ENCODE peak calls at places on chromosomes 7 and 10, in eight cellular contexts. D is NCI-H1105; G is RCC 7860; R is RKO; F is testis; Z is CD8-positive, alpha-beta memory T cell; P is cardiac muscle cell; O is H1. X is an unnamed sample.

GRCh38 chr10:29127037-29127436 is 161.8 kb upstream of the LYZL1 start:
- DNase-seq in O (no peak), G (no peak), R (no peak), D (no peak), P (no peak), F (no peak), Z (no peak), X (no peak)

GRCh38 chr10:59830601-59831259 is 75.6 kb downstream of the CCDC6 start:
- DNase-seq in G (peak), Z (no peak), R (peak), F (peak), P (peak), D (no peak), O (peak), X (peak)

GRCh38 chr7:20216637-20217036 is 547 bp downstream of the MACC1 start:
- DNase-seq in O (no peak), P (no peak), F (no peak), G (no peak), D (no peak), Z (no peak), R (no peak), X (no peak)

GRCh38 chr7:137402535-137403258 is 59.2 kb upstream of the PTN start:
- DNase-seq in Z (no peak), G (no peak), F (no peak), D (no peak), R (no peak), P (no peak), O (peak), X (no peak)

GRCh38 chr7:31517103-31517502 is 3.2 kb downstream of the ITPRID1 start:
- DNase-seq in F (peak), D (no peak), P (no peak), O (no peak), Z (no peak), G (no peak), R (no peak), X (no peak)

GRCh38 chr10:101939273-101939635 is 95.7 kb upstream of the KCNIP2 start:
- DNase-seq in G (peak), P (peak), R (peak), O (no peak), Z (no peak), F (no peak), D (no peak), X (no peak)

GRCh38 chr10:96863922-96864543 is 31.9 kb downstream of the LCOR start:
- DNase-seq in D (no peak), Z (no peak), F (no peak), R (peak), G (peak), O (no peak), P (peak), X (peak)

GRCh38 chr7:127678947-127679346 is 27.0 kb downstream of the SND1 start:
- DNase-seq in D (no peak), G (no peak), P (peak), F (no peak), R (no peak), O (no peak), Z (no peak), X (peak)

GRCh38 chr10:32751582-32751981 is 206.4 kb downstream of the ITGB1 start:
- DNase-seq in P (no peak), R (peak), D (no peak), G (no peak), Z (no peak), O (no peak), F (no peak), X (no peak)

GRCh38 chr10:28800144-28800543 is 122.8 kb downstream of the BAMBI start:
- DNase-seq in D (no peak), Z (no peak), F (no peak), O (no peak), G (no peak), P (peak), R (no peak), X (no peak)

GRCh38 chr7:118845787-118846186 is 621.3 kb downstream of the ANKRD7 start:
- DNase-seq in O (no peak), G (no peak), D (no peak), P (no peak), R (no peak), F (no peak), Z (no peak), X (no peak)

GRCh38 chr10:70371846-70372245 is 10.6 kb downstream of the LRRC20 start:
- DNase-seq in G (no peak), O (no peak), Z (no peak), F (no peak), D (no peak), R (no peak), P (no peak), X (no peak)

X was measured in ACHN.